ENCODE peak calls at places on chromosomes 16 and 17, in eight cellular contexts. H, Y, G, R, I, E, N and X are unnamed samples.

GRCh38 chr16:3670711-3671110 is 16.2 kb downstream of the DNASE1 start:
- DNase-seq in H (no peak), Y (no peak), G (no peak), R (no peak), I (no peak), E (no peak), N (no peak), X (no peak)

GRCh38 chr16:54928421-54929089 is 2.1 kb upstream of the IRX5 start:
- DNase-seq in H (no peak), Y (no peak), G (peak), R (peak), I (no peak), E (no peak), N (peak), X (peak)

GRCh38 chr16:57446530-57447141 is 549 bp downstream of the CIAPIN1 start:
- DNase-seq in H (no peak), Y (no peak), G (peak), R (peak), I (no peak), E (peak), N (peak), X (no peak)

GRCh38 chr16:61149709-61150108 is 886.5 kb downstream of the CDH8 start:
- DNase-seq in H (no peak), Y (no peak), G (no peak), R (no peak), I (no peak), E (no peak), N (no peak), X (no peak)

GRCh38 chr17:19996502-19996901 is 12.7 kb upstream of the SPECC1 start:
- DNase-seq in H (no peak), Y (no peak), G (peak), R (no peak), I (no peak), E (no peak), N (no peak), X (no peak)

GRCh38 chr16:12994402-12994801 is 93.0 kb downstream of the SHISA9 start:
- DNase-seq in H (no peak), Y (no peak), G (no peak), R (no peak), I (no peak), E (no peak), N (no peak), X (no peak)

GRCh38 chr17:82983510-82984248 is 95.7 kb upstream of the METRNL start:
- DNase-seq in H (no peak), Y (no peak), G (no peak), R (no peak), I (no peak), E (no peak), N (no peak), X (no peak)

GRCh38 chr17:82892869-82893565 is 53.2 kb upstream of the ZNF750 start:
- DNase-seq in H (no peak), Y (peak), G (no peak), R (no peak), I (no peak), E (no peak), N (no peak), X (no peak)

GRCh38 chr17:72501404-72502110 is 380.7 kb downstream of the SOX9 start:
- DNase-seq in H (no peak), Y (no peak), G (no peak), R (no peak), I (peak), E (no peak), N (peak), X (no peak)

GRCh38 chr17:12316021-12316420 is 295.3 kb downstream of the MAP2K4 start:
- DNase-seq in H (no peak), Y (no peak), G (no peak), R (no peak), I (no peak), E (no peak), N (no peak), X (no peak)

GRCh38 chr17:76202516-76202915 is 37.8 kb downstream of the RNF157 start:
- DNase-seq in H (no peak), Y (no peak), G (no peak), R (no peak), I (no peak), E (no peak), N (no peak), X (no peak)

GRCh38 chr16:86138121-86138944 is 239.4 kb downstream of the IRF8 start:
- DNase-seq in H (no peak), Y (no peak), G (no peak), R (no peak), I (no peak), E (no peak), N (no peak), X (no peak)

GRCh38 chr16:3099732-3100499 is 822 bp upstream of the ZSCAN10 start:
- DNase-seq in H (no peak), Y (peak), G (peak), R (peak), I (peak), E (peak), N (peak), X (peak)

GRCh38 chr17:41335747-41336146 is 14.9 kb downstream of the KRT33A start:
- DNase-seq in H (no peak), Y (no peak), G (no peak), R (no peak), I (no peak), E (no peak), N (no peak), X (no peak)

GRCh38 chr17:17780941-17781590 is 55.7 kb downstream of the SREBF1 start:
- DNase-seq in H (peak), Y (no peak), G (peak), R (no peak), I (peak), E (peak), N (no peak), X (no peak)

GRCh38 chr17:17146791-17147406 is 59.2 kb downstream of the PLD6 start:
- DNase-seq in H (no peak), Y (no peak), G (peak), R (peak), I (no peak), E (no peak), N (no peak), X (no peak)

GRCh38 chr17:55219939-55220338 is 44.8 kb upstream of the HLF start:
- DNase-seq in H (no peak), Y (no peak), G (no peak), R (no peak), I (no peak), E (no peak), N (no peak), X (no peak)

GRCh38 chr16:12688972-12689850 is 114.5 kb downstream of the CPPED1 start:
- DNase-seq in H (no peak), Y (no peak), G (no peak), R (no peak), I (no peak), E (no peak), N (no peak), X (no peak)

GRCh38 chr16:228151-228855 is 946 bp downstream of the LUC7L start:
- DNase-seq in H (no peak), Y (no peak), G (no peak), R (peak), I (no peak), E (no peak), N (no peak), X (peak)

GRCh38 chr16:58548378-58548777 is 33.1 kb downstream of the SETD6 start:
- DNase-seq in H (no peak), Y (no peak), G (no peak), R (no peak), I (no peak), E (no peak), N (no peak), X (no peak)

GRCh38 chr17:27858621-27859305 is 34.4 kb downstream of the LYRM9 start:
- DNase-seq in H (no peak), Y (no peak), G (no peak), R (no peak), I (no peak), E (no peak), N (no peak), X (no peak)

GRCh38 chr17:28505986-28506665 is at the start of gene FOXN1:
- DNase-seq in H (no peak), Y (no peak), G (no peak), R (no peak), I (no peak), E (no peak), N (no peak), X (no peak)

GRCh38 chr17:3964203-3965122 is at the start of gene ATP2A3:
- DNase-seq in H (peak), Y (peak), G (peak), R (peak), I (no peak), E (no peak), N (no peak), X (no peak)

GRCh38 chr16:79902351-79902750 is 301.8 kb upstream of the MAF start:
- DNase-seq in H (no peak), Y (no peak), G (no peak), R (no peak), I (no peak), E (no peak), N (no peak), X (no peak)

GRCh38 chr17:4987767-4988083 is 250 bp upstream of the CAMTA2 start:
- DNase-seq in H (no peak), Y (no peak), G (no peak), R (no peak), I (no peak), E (no peak), N (no peak), X (no peak)

GRCh38 chr17:63652106-63652505 is 29.9 kb downstream of the MAP3K3 start:
- DNase-seq in H (no peak), Y (no peak), G (no peak), R (no peak), I (no peak), E (no peak), N (no peak), X (no peak)

GRCh38 chr17:18331879-18332278 is 16.8 kb downstream of the SMCR8 start:
- DNase-seq in H (no peak), Y (no peak), G (no peak), R (peak), I (no peak), E (no peak), N (no peak), X (no peak)

GRCh38 chr16:87435399-87436224 is 43.5 kb downstream of the MAP1LC3B start:
- DNase-seq in H (no peak), Y (no peak), G (no peak), R (no peak), I (no peak), E (no peak), N (no peak), X (peak)

GRCh38 chr17:17361543-17362511 is 58.7 kb downstream of the NT5M start:
- DNase-seq in H (no peak), Y (no peak), G (no peak), R (no peak), I (no peak), E (peak), N (no peak), X (no peak)

GRCh38 chr16:66399930-66400329 is 27.2 kb upstream of the BEAN1 start:
- DNase-seq in H (no peak), Y (no peak), G (no peak), R (no peak), I (no peak), E (no peak), N (no peak), X (peak)

GRCh38 chr17:41781404-41782110 is 5.0 kb downstream of the JUP start:
- DNase-seq in H (no peak), Y (no peak), G (no peak), R (no peak), I (no peak), E (peak), N (no peak), X (no peak)